ENCODE peak calls at places on chromosomes 11 and 22, in eight cellular contexts. Q is fibroblast of lung; S is IMR-90; V is cardiac fibroblast; O is OCI-LY7; J is tibial artery; D is fibroblast of mammary gland; P is CD4-positive, alpha-beta T cell. U is an unnamed sample.

GRCh38 chr11:7088921-7089320 is at the start of gene RBMXL2:
- DNase-seq in Q (no peak), S (no peak), V (no peak), O (no peak), J (no peak), D (no peak), P (no peak), U (no peak)

GRCh38 chr22:41302016-41302767 is 867 bp downstream of the ZC3H7B start:
- DNase-seq in Q (peak; percentile 33), S (no peak), V (no peak), O (peak; percentile 33), J (no peak), D (no peak), P (no peak), U (peak; percentile 20)

GRCh38 chr11:128779036-128779435 is 85.2 kb downstream of the FLI1 start:
- DNase-seq in Q (peak; percentile 60), S (peak; percentile 68), V (peak; percentile 53), O (no peak), J (no peak), D (peak; percentile 16), P (no peak), U (no peak)

GRCh38 chr11:67277231-67277961 is 11.1 kb downstream of the GRK2 start:
- DNase-seq in Q (peak; percentile 58), S (peak; percentile 64), V (peak; percentile 80), O (peak; percentile 99), J (peak; percentile 95), D (peak; percentile 65), P (peak; percentile 92), U (peak; percentile 84)

GRCh38 chr11:79441159-79441875 is 487 bp upstream of the TENM4 start:
- DNase-seq in Q (peak; percentile 78), S (peak; percentile 58), V (peak; percentile 7), O (no peak), J (no peak), D (peak; percentile 23), P (no peak), U (no peak)

GRCh38 chr11:121067453-121067852 is 33.6 kb upstream of the TECTA start:
- DNase-seq in Q (no peak), S (peak; percentile 70), V (no peak), O (no peak), J (no peak), D (no peak), P (no peak), U (no peak)

GRCh38 chr22:39383841-39384625 is 15.5 kb upstream of the TAB1 start:
- DNase-seq in Q (peak; percentile 20), S (peak; percentile 46), V (no peak), O (no peak), J (no peak), D (no peak), P (no peak), U (no peak)

GRCh38 chr22:46972901-46973831 is 210.7 kb downstream of the TBC1D22A start:
- DNase-seq in Q (no peak), S (no peak), V (no peak), O (no peak), J (no peak), D (no peak), P (no peak), U (no peak)

GRCh38 chr11:85685820-85686459 is at the start of gene CCDC89:
- DNase-seq in Q (peak; percentile 99), S (peak; percentile 99), V (peak; percentile 99), O (no peak), J (peak; percentile 79), D (peak; percentile 99), P (no peak), U (no peak)

GRCh38 chr11:73389134-73389525 is 12.9 kb downstream of the RELT start:
- DNase-seq in Q (no peak), S (no peak), V (no peak), O (no peak), J (no peak), D (no peak), P (no peak), U (no peak)

GRCh38 chr11:1753426-1754305 is 3.3 kb upstream of the IFITM10 start:
- DNase-seq in Q (no peak), S (no peak), V (no peak), O (no peak), J (no peak), D (no peak), P (no peak), U (no peak)

GRCh38 chr11:78698612-78699011 is 123.9 kb upstream of the NARS2 start:
- DNase-seq in Q (peak; percentile 92), S (peak; percentile 80), V (peak; percentile 84), O (no peak), J (peak; percentile 78), D (peak; percentile 75), P (no peak), U (no peak)

GRCh38 chr11:69048056-69048717 is 545 bp upstream of the TPCN2 start:
- DNase-seq in Q (peak; percentile 12), S (no peak), V (peak; percentile 24), O (no peak), J (no peak), D (no peak), P (no peak), U (no peak)

GRCh38 chr11:16781821-16782220 is 43.4 kb downstream of the C11orf58 start:
- DNase-seq in Q (no peak), S (no peak), V (no peak), O (no peak), J (no peak), D (no peak), P (no peak), U (no peak)

GRCh38 chr22:42699281-42699681 is 21.4 kb downstream of the A4GALT start:
- DNase-seq in Q (no peak), S (no peak), V (no peak), O (no peak), J (no peak), D (peak; percentile 22), P (no peak), U (no peak)

GRCh38 chr11:126698576-126698975 is 302.0 kb downstream of the KIRREL3 start:
- DNase-seq in Q (no peak), S (no peak), V (no peak), O (no peak), J (no peak), D (no peak), P (no peak), U (no peak)

GRCh38 chr22:50485221-50486131 is 1.2 kb upstream of the MIOX start:
- DNase-seq in Q (no peak), S (no peak), V (no peak), O (no peak), J (no peak), D (no peak), P (no peak), U (no peak)

GRCh38 chr22:50483106-50483505 is 1.8 kb downstream of the ADM2 start:
- DNase-seq in Q (no peak), S (no peak), V (no peak), O (no peak), J (no peak), D (no peak), P (no peak), U (no peak)

GRCh38 chr22:50482107-50483074 is 1.0 kb downstream of the ADM2 start:
- DNase-seq in Q (no peak), S (no peak), V (no peak), O (no peak), J (no peak), D (no peak), P (no peak), U (no peak)

GRCh38 chr22:50483556-50483955 is 2.2 kb downstream of the ADM2 start:
- DNase-seq in Q (no peak), S (no peak), V (no peak), O (no peak), J (no peak), D (no peak), P (no peak), U (no peak)

GRCh38 chr22:50483977-50484853 is 2.4 kb upstream of the MIOX start:
- DNase-seq in Q (no peak), S (no peak), V (no peak), O (no peak), J (no peak), D (no peak), P (no peak), U (no peak)
- TF ChIP-seq CTCF in Q (no peak), S (no peak), V (no peak), O (no peak), J (no peak), D (no peak), P (no peak), U (no peak)

DNA sequence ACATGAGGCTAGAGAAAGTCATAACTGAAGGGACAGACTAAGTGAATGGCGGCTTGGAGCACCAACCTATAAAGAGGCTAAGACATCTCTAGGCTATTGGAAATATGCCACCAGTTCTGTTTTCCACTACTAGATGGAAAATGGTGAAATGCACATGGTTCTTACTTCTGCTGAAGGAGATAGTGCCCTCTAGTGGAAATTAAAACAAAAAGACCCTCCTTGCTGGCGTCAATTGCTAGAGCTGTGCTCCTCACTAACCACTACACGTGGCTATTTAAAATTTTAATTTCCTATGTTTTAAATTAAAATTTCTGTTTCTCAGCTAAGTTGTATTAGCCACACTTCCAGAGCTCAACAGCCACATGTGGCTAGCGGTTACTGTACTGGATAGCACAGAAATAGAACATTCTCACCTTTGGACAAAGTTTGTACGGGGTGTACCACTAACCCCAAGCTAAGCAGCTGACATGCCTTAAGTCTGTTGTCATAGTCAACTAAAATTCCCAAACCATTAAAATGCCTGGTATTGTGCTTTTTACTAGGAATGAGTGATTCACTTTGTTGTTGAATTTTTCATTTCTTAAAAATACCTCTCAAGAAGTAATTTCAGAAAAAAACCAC is 34.1 kb upstream of the CALCA start:
- DNase-seq in Q (peak; percentile 34), S (peak; percentile 46), V (peak; percentile 76), O (peak; percentile 59), J (no peak), D (peak; percentile 65), P (no peak), U (no peak)
- TF ChIP-seq CTCF in Q (peak; percentile 47), S (peak; percentile 40), V (peak; percentile 45), O (peak; percentile 85), J (no peak), D (peak; percentile 61), P (peak; percentile 63), U (peak; percentile 47)

GRCh38 chr11:90392692-90393091 is 169.8 kb upstream of the CHORDC1 start:
- DNase-seq in Q (no peak), S (no peak), V (no peak), O (no peak), J (no peak), D (no peak), P (no peak), U (no peak)
- TF ChIP-seq CTCF in Q (no peak), S (no peak), V (no peak), O (peak; percentile 20), J (no peak), D (no peak), P (no peak), U (no peak)

GRCh38 chr22:30228509-30229359 is 17.8 kb downstream of the LIF start:
- DNase-seq in Q (peak; percentile 74), S (no peak), V (no peak), O (no peak), J (no peak), D (no peak), P (no peak), U (no peak)

GRCh38 chr22:30233582-30233981 is 13.0 kb downstream of the LIF start:
- DNase-seq in Q (no peak), S (no peak), V (no peak), O (no peak), J (no peak), D (no peak), P (no peak), U (no peak)

GRCh38 chr22:30232716-30233218 is 13.8 kb downstream of the LIF start:
- DNase-seq in Q (peak; percentile 87), S (no peak), V (no peak), O (no peak), J (no peak), D (peak; percentile 50), P (no peak), U (no peak)

GRCh38 chr22:30230330-30230729 is 16.2 kb downstream of the LIF start:
- DNase-seq in Q (no peak), S (no peak), V (no peak), O (no peak), J (no peak), D (no peak), P (no peak), U (no peak)

GRCh38 chr22:30230787-30231461 is 15.6 kb downstream of the LIF start:
- DNase-seq in Q (no peak), S (no peak), V (no peak), O (no peak), J (no peak), D (no peak), P (no peak), U (no peak)
- TF ChIP-seq CTCF in Q (no peak), S (no peak), V (no peak), O (no peak), J (no peak), D (no peak), P (no peak), U (no peak)

U was measured in natural killer cell.